ENCODE peak calls at places on chromosomes 7 and 10, in eight cellular contexts. J is WERI-Rb-1, C is BJ, F is fibroblast of mammary gland, X is cardiac muscle cell, L is NB4, I is A549, R is osteocyte. T is an unnamed sample.

GRCh38 chr10:97498841-97499560 is at the start of gene UBTD1:
- DNase-seq in J (peak), C (no peak), F (peak), X (peak), L (peak), I (peak), R (peak), T (no peak)

GRCh38 chr10:132546567-132547420 is 9.2 kb downstream of the INPP5A start:
- DNase-seq in J (no peak), C (no peak), F (no peak), X (no peak), L (no peak), I (no peak), R (no peak), T (no peak)

GRCh38 chr7:137920637-137921473 is 74.1 kb upstream of the DGKI start:
- DNase-seq in J (no peak), C (no peak), F (peak), X (no peak), L (no peak), I (no peak), R (no peak), T (no peak)

GRCh38 chr7:28102778-28103177 is 77.8 kb downstream of the JAZF1 start:
- DNase-seq in J (no peak), C (no peak), F (peak), X (peak), L (peak), I (peak), R (no peak), T (no peak)

GRCh38 chr7:131581241-131582157 is 25.1 kb upstream of the PODXL start:
- DNase-seq in J (no peak), C (no peak), F (no peak), X (peak), L (no peak), I (no peak), R (no peak), T (no peak)

GRCh38 chr10:29131952-29132820 is 156.7 kb upstream of the LYZL1 start:
- DNase-seq in J (no peak), C (peak), F (peak), X (no peak), L (no peak), I (no peak), R (peak), T (no peak)

GRCh38 chr7:151722533-151722932 is 154.4 kb downstream of the PRKAG2 start:
- DNase-seq in J (no peak), C (no peak), F (no peak), X (peak), L (no peak), I (no peak), R (no peak), T (no peak)

GRCh38 chr7:2729043-2729892 is 41.3 kb downstream of the AMZ1 start:
- DNase-seq in J (peak), C (no peak), F (peak), X (no peak), L (no peak), I (no peak), R (no peak), T (no peak)

GRCh38 chr7:29281782-29282541 is 87.4 kb downstream of the CHN2 start:
- DNase-seq in J (no peak), C (no peak), F (peak), X (peak), L (no peak), I (no peak), R (no peak), T (no peak)

GRCh38 chr10:12262278-12262981 is 66.4 kb downstream of the CDC123 start:
- DNase-seq in J (no peak), C (no peak), F (no peak), X (no peak), L (no peak), I (no peak), R (no peak), T (no peak)

GRCh38 chr10:132538031-132538789 is 623 bp downstream of the INPP5A start:
- DNase-seq in J (no peak), C (no peak), F (no peak), X (no peak), L (peak), I (no peak), R (no peak), T (peak)

GRCh38 chr7:95066736-95067530 is 159.5 kb downstream of the PPP1R9A start:
- DNase-seq in J (no peak), C (peak), F (peak), X (no peak), L (no peak), I (peak), R (no peak), T (no peak)

GRCh38 chr7:142866361-142867096 is 11.7 kb downstream of the EPHB6 start:
- DNase-seq in J (peak), C (no peak), F (peak), X (peak), L (no peak), I (peak), R (no peak), T (no peak)

GRCh38 chr10:107418411-107418810 is 253.9 kb upstream of the SORCS1 start:
- DNase-seq in J (no peak), C (no peak), F (no peak), X (no peak), L (no peak), I (no peak), R (no peak), T (no peak)

GRCh38 chr10:32211046-32211363 is 136.0 kb downstream of the EPC1 start:
- DNase-seq in J (no peak), C (no peak), F (no peak), X (no peak), L (no peak), I (no peak), R (peak), T (no peak)

GRCh38 chr10:32204606-32205005 is 142.4 kb downstream of the EPC1 start:
- DNase-seq in J (no peak), C (no peak), F (no peak), X (no peak), L (no peak), I (no peak), R (no peak), T (no peak)

GRCh38 chr10:32205666-32206065 is 141.3 kb downstream of the EPC1 start:
- DNase-seq in J (no peak), C (no peak), F (no peak), X (no peak), L (no peak), I (no peak), R (no peak), T (no peak)

GRCh38 chr10:32207544-32207943 is 139.4 kb downstream of the EPC1 start:
- DNase-seq in J (peak), C (no peak), F (peak), X (peak), L (peak), I (peak), R (no peak), T (no peak)

GRCh38 chr10:32210306-32211045 is 136.5 kb downstream of the EPC1 start:
- DNase-seq in J (no peak), C (no peak), F (peak), X (peak), L (peak), I (peak), R (peak), T (no peak)
- TF ChIP-seq CTCF in J (peak), C (peak), F (peak), X (peak), L (peak), I (peak), R (peak), T (peak)

GRCh38 chr7:37921340-37921805 is 933 bp downstream of the EPDR1 start:
- DNase-seq in J (peak), C (no peak), F (peak), X (peak), L (peak), I (peak), R (no peak), T (no peak)
- TF ChIP-seq CTCF in J (peak), C (peak), F (peak), X (peak), L (peak), I (peak), R (peak), T (no peak)

GRCh38 chr7:45007106-45007505 is 7.1 kb downstream of the CCM2 start:
- DNase-seq in J (no peak), C (no peak), F (no peak), X (no peak), L (no peak), I (no peak), R (no peak), T (no peak)
- TF ChIP-seq CTCF in J (no peak), C (no peak), F (no peak), X (no peak), L (no peak), I (no peak), R (no peak), T (no peak)

GRCh38 chr10:117741524-117741923 is 199.0 kb downstream of the EMX2 start:
- DNase-seq in J (no peak), C (no peak), F (no peak), X (no peak), L (no peak), I (no peak), R (no peak), T (no peak)
- TF ChIP-seq CTCF in J (peak), C (peak), F (no peak), X (no peak), L (peak), I (no peak), R (no peak), T (peak)

GRCh38 chr10:94963901-94964300 is 25.4 kb downstream of the CYP2C9 start:
- DNase-seq in J (peak), C (no peak), F (peak), X (peak), L (peak), I (peak), R (no peak), T (no peak)
- TF ChIP-seq CTCF in J (peak), C (peak), F (peak), X (peak), L (peak), I (peak), R (peak), T (peak)

DNA sequence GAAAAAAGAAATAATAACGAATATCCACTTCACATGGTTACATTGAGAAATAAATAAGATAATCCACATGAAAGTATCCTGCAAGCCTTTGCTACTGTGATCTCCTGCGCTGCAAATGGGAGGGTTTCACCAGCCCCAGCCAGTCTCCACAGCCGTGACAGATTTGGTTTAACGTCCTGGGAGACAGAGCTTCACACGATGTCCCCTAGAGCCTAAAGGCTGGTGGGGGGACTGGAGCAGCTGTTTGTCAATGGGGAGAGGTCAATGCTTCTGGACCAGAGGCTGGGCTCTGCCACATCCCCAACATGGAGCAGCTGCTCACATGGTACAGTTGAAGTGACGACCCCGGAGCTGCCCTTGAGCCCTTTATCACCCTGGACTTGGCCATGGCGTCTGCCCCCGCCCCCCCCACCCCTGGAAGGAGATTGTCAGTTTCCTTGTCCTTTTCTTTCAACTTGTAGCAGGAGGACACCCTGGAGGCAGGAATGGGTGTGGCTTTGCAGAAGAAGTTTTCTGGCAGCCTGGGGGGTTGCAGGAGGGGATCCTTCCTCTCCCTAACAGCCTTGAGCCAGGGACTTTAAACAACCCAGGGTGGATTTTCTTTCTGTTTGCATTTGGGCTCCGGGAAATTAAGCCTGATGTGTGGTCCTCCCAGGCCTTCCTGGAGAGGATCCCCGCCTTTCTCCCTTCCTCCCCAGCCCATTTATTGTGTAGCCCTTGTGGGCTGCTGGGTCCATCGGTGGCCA is 37.1 kb upstream of the MXI1 start:
- DNase-seq in J (no peak), C (no peak), F (no peak), X (no peak), L (peak), I (no peak), R (peak), T (peak)
- TF ChIP-seq CTCF in J (no peak), C (no peak), F (no peak), X (no peak), L (no peak), I (no peak), R (no peak), T (no peak)

T was measured in type B pancreatic cell.